ENCODE peak calls at places on chromosomes 1 and 21, in four cellular contexts. K is activated naive CD8-positive, alpha-beta T cell treated with anti-CD3 and anti-CD28 coated beads for 36 hours; I is EL; E is pons. D is an unnamed sample.

GRCh38 chr1:209561561-209561960 is 22.0 kb upstream of the CAMK1G start:
- DNase-seq in I (no peak), K (no peak), E (no peak), D (no peak)

GRCh38 chr21:33238565-33239255 is 9.0 kb downstream of the IFNAR2 start:
- DNase-seq in E (no peak), I (no peak), K (no peak), D (no peak)

GRCh38 chr1:198850196-198850595 is 211.4 kb downstream of the PTPRC start:
- DNase-seq in E (no peak), K (no peak), I (no peak), D (no peak)

GRCh38 chr1:220786337-220787068 is at the start of gene MTARC1:
- DNase-seq in I (peak; percentile 67), E (peak; percentile 29), K (peak; percentile 17), D (peak; percentile 41)

GRCh38 chr1:154534263-154534844 is 24.1 kb downstream of the UBE2Q1 start:
- DNase-seq in E (no peak), I (no peak), K (no peak), D (no peak)

GRCh38 chr1:22600071-22600816 is 36.2 kb upstream of the C1QA start:
- DNase-seq in E (no peak), I (no peak), K (no peak), D (no peak)

GRCh38 chr21:31185663-31186062 is 147.4 kb upstream of the KRTAP19-8 start:
- DNase-seq in E (no peak), K (no peak), I (no peak), D (no peak)

GRCh38 chr1:6753320-6754140 is 31.7 kb upstream of the CAMTA1 start:
- DNase-seq in K (no peak), I (peak; percentile 42), E (no peak), D (no peak)

GRCh38 chr21:19076031-19076430 is 672.4 kb upstream of the TMPRSS15 start:
- DNase-seq in I (no peak), E (no peak), K (no peak), D (no peak)

GRCh38 chr1:229209816-229210215 is 61.1 kb upstream of the RAB4A start:
- DNase-seq in I (no peak), E (no peak), K (no peak), D (no peak)

GRCh38 chr1:153598309-153599172 is 14.4 kb downstream of the S100A16 start:
- DNase-seq in I (peak; percentile 79), E (no peak), K (peak; percentile 14), D (no peak)

GRCh38 chr21:17387030-17387617 is 125.7 kb upstream of the CXADR start:
- DNase-seq in E (peak; percentile 92), I (peak; percentile 63), K (peak; percentile 3), D (peak; percentile 84)

GRCh38 chr1:67760030-67760821 is 73.0 kb downstream of the GNG12 start:
- DNase-seq in K (peak; percentile 33), E (peak; percentile 66), I (peak; percentile 72), D (peak; percentile 42)

GRCh38 chr1:117930484-117930883 is 945 bp downstream of the WDR3 start:
- DNase-seq in I (no peak), E (no peak), K (no peak), D (no peak)

GRCh38 chr1:18881642-18882431 is 20.5 kb downstream of the ALDH4A1 start:
- DNase-seq in I (no peak), E (no peak), K (no peak), D (no peak)

GRCh38 chr1:243917177-243917862 is 67.3 kb upstream of the AKT3 start:
- DNase-seq in I (peak; percentile 94), E (peak; percentile 62), K (peak; percentile 21), D (peak; percentile 40)